ENCODE peak calls at places on chromosomes 6 and 20, in six cellular contexts. H is GM23338, T is PC-3, J is PC-9, P is MM.1S, L is GM23248. V is an unnamed sample.
A peak's percentile ranks its signal among the peaks of the same experiment; 100 is the strongest.

GRCh38 chr20:24102749-24103148 is 114.2 kb upstream of the GGTLC1 start:
- DNase-seq in H (no peak), T (peak; percentile 76), J (peak; percentile 90), P (no peak), L (peak; percentile 26), V (no peak)

GRCh38 chr6:97901531-97901930 is 618.5 kb upstream of the MMS22L start:
- DNase-seq in H (no peak), T (no peak), J (no peak), P (no peak), L (no peak), V (no peak)

GRCh38 chr6:30542404-30542725 is 13.9 kb downstream of the GNL1 start:
- DNase-seq in H (no peak), T (no peak), J (no peak), P (no peak), L (no peak), V (no peak)

GRCh38 chr20:48448601-48449384 is 379.0 kb downstream of the PREX1 start:
- DNase-seq in H (no peak), T (no peak), J (no peak), P (no peak), L (no peak), V (no peak)

GRCh38 chr6:12386816-12387215 is 96.7 kb downstream of the EDN1 start:
- DNase-seq in H (no peak), T (no peak), J (no peak), P (no peak), L (peak; percentile 28), V (no peak)

GRCh38 chr6:122869437-122870024 is 80.5 kb downstream of the SMPDL3A start:
- DNase-seq in H (peak; percentile 71), T (peak; percentile 57), J (peak; percentile 59), P (peak; percentile 56), L (peak; percentile 75), V (peak; percentile 69)

GRCh38 chr6:44176130-44176934 is 17.7 kb downstream of the CAPN11 start:
- DNase-seq in H (no peak), T (no peak), J (no peak), P (no peak), L (no peak), V (no peak)

GRCh38 chr20:18057106-18057993 is at the start of gene OVOL2:
- DNase-seq in H (peak; percentile 90), T (peak; percentile 95), J (peak; percentile 88), P (peak; percentile 48), L (peak; percentile 12), V (peak; percentile 46)

GRCh38 chr6:129679758-129680157 is 30.2 kb downstream of the ARHGAP18 start:
- DNase-seq in H (no peak), T (no peak), J (no peak), P (no peak), L (peak; percentile 52), V (no peak)

GRCh38 chr6:37515712-37516075 is 16.0 kb upstream of the CCDC167 start:
- DNase-seq in H (no peak), T (no peak), J (no peak), P (no peak), L (no peak), V (no peak)

GRCh38 chr20:57469418-57470211 is 55.3 kb downstream of the CTCFL start:
- DNase-seq in H (peak; percentile 37), T (no peak), J (no peak), P (no peak), L (no peak), V (peak; percentile 22)

DNA sequence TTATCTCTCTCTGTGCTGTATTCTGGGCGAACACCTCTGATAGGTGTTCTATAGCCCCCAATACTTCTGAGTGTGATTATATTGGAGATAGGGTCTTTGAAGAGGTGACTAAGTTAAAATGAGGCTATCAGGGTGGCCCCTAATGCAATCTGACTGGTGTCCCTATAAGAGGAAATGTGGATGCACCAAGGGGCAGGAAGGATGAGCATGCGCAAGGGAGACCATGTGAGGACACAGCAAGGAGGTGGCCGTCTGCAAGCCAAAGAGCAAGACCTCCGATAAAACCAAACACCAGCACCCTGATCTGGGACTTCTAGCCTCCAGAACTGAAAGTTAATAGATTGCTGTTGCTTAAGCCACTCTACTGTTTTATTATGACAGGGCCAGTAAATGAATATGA is 69.2 kb downstream of the CHMP4B start:
- DNase-seq in H (no peak), T (no peak), J (no peak), P (no peak), L (no peak), V (no peak)
- H3F3A ChIP-seq in H (no peaks in the 10 kb centered on the region), T (no peaks in the 10 kb centered on the region), J (no peaks in the 10 kb centered on the region), P (peaks cover 51% of the 10 kb centered on the region), L (no peaks in the 10 kb centered on the region), V (no peaks in the 10 kb centered on the region)

DNA sequence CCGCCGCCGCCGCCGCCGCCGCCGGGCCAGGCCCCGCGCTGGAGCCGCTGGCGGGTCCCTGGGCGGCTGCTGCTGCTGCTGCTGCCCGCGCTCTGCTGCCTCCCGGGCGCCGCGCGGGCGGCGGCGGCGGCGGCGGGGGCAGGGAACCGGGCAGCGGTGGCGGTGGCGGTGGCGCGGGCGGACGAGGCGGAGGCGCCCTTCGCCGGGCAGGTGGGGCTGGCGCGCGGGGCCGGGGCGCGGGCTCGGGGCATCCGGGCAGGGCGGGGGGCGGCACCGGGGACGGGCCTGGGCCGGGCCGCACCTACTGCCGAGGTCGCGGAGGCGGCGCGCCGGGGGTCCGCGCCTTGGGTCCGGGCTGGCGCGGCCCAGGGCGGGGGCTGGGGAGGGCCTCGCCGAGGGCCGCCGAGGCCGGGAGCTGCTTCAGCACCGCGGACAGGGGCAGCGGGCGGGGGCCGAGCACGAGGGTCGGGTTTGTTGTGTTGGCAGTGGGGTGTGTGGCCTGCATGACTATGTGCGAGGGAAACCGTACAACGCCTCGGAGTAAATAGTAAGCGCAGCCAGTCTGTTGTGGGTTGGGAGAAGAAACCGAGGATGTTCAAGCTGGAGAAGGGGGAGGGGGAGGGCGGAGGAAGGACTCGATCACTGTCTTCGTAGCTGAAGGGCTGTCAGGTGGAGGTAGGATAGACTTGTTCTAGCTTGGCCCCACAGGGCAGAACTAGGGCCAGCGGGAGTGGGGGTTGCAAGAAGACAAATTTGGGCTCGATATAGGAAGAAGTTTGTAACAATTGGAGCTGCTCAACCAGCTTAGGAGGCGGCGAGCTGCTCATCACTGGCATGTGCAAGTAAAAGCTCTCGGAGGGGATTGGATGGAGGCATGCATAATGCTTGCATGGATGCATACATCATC is 538 bp downstream of the MMP24 start:
- DNase-seq in H (peak; percentile 82), T (peak; percentile 41), J (no peak), P (peak; percentile 12), L (peak; percentile 75), V (peak; percentile 90)
- TF ChIP-seq EZH2 in H (no peak), T (no peak), J (peak; percentile 77), P (no peak), L (no peak), V (no peak)

GRCh38 chr6:144007779-144008500 is at the start of gene PLAGL1:
- DNase-seq in H (peak; percentile 74), T (peak; percentile 70), J (no peak), P (no peak), L (peak; percentile 82), V (peak; percentile 66)

GRCh38 chr6:144017167-144018094 is 9.4 kb upstream of the PLAGL1 start:
- DNase-seq in H (no peak), T (no peak), J (no peak), P (no peak), L (no peak), V (no peak)

GRCh38 chr6:144008501-144009245 is 614 bp upstream of the PLAGL1 start:
- DNase-seq in H (peak; percentile 78), T (peak; percentile 11), J (no peak), P (no peak), L (peak; percentile 22), V (peak; percentile 23)

GRCh38 chr6:144013486-144013909 is 5.4 kb upstream of the PLAGL1 start:
- DNase-seq in H (peak; percentile 93), T (peak; percentile 90), J (peak; percentile 63), P (peak; percentile 44), L (peak; percentile 88), V (peak; percentile 90)

GRCh38 chr6:144012534-144012933 is 4.5 kb upstream of the PLAGL1 start:
- DNase-seq in H (no peak), T (peak; percentile 58), J (no peak), P (no peak), L (peak; percentile 77), V (no peak)
- H2AFZ ChIP-seq in H (no peak overlapping the region), T (no peak overlapping the region), J (no peak overlapping the region), P (no peak overlapping the region), L (no peak overlapping the region), V (no peak overlapping the region)

GRCh38 chr20:5570442-5570841 is 179.8 kb upstream of the SHLD1 start:
- DNase-seq in H (no peak), T (no peak), J (no peak), P (no peak), L (no peak), V (no peak)
- H3F3A ChIP-seq in H (no peaks in the 10 kb centered on the region), T (peaks cover 5% of the 10 kb centered on the region), J (no peaks in the 10 kb centered on the region), P (peaks cover 14% of the 10 kb centered on the region), L (peaks cover 8% of the 10 kb centered on the region), V (no peaks in the 10 kb centered on the region)

DNA sequence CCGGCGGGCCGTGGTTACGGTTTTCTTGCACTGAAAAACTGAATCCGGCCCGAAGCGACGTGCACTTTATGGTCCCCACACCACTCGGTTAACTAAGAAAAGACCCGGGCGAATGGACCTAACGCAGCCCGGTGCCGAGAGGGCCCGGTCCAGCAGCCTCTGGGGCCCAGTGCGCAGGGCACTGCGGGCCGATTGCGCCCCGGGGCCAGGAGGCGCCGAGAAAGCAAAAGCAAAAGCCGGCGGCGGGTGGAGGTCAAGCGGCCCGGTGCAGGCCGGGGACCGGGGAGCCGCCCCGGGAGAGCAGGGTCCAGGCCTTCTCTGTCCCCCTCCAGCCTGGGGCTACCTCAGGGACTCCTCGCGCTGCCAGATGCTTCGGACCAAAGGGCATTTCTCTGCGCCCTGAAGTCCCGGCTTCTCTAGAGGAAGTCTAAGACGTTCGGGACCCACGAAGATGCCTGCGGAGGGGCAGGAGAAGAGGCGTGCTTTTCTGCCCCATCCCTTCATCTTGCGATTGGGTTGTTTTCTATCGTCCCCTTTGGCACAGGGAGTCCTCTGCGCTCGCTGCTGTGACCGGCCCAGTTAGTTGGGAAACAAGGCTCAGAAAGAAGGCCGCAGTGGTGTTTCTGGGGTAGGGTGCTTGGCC is 4.4 kb downstream of the FOXF2 start:
- DNase-seq in H (peak; percentile 42), T (no peak), J (no peak), P (no peak), L (no peak), V (peak; percentile 52)
- TF ChIP-seq EZH2 in H (peak; percentile 97), T (peak; percentile 28), J (no peak), P (no peak), L (no peak), V (peak; percentile 98)

GRCh38 chr6:106518748-106519147 is 110.5 kb downstream of the RTN4IP1 start:
- DNase-seq in H (no peak), T (no peak), J (no peak), P (no peak), L (no peak), V (no peak)

GRCh38 chr6:106517699-106518098 is 111.6 kb downstream of the RTN4IP1 start:
- DNase-seq in H (no peak), T (no peak), J (no peak), P (no peak), L (no peak), V (no peak)

GRCh38 chr6:106513813-106514212 is 115.5 kb downstream of the RTN4IP1 start:
- DNase-seq in H (no peak), T (peak; percentile 63), J (peak; percentile 50), P (no peak), L (peak; percentile 46), V (no peak)

GRCh38 chr6:106514281-106514885 is 114.9 kb downstream of the RTN4IP1 start:
- DNase-seq in H (no peak), T (peak; percentile 54), J (peak; percentile 47), P (no peak), L (no peak), V (no peak)

GRCh38 chr6:106516629-106517028 is 112.7 kb downstream of the RTN4IP1 start:
- DNase-seq in H (no peak), T (no peak), J (no peak), P (no peak), L (no peak), V (no peak)
- H2AFZ ChIP-seq in H (no peak overlapping the region), T (no peak overlapping the region), J (no peak overlapping the region), P (no peak overlapping the region), L (no peak overlapping the region), V (no peak overlapping the region)